ENCODE peak calls at places on chromosomes 7 and 10, in seven cellular contexts. M is brain microvascular endothelial cell, W is left ventricle myocardium inferior, A is suprapubic skin, X is astrocyte of the spinal cord, Y is endothelial cell of umbilical vein, B is body of pancreas. S is an unnamed sample.
A peak's percentile ranks its signal among the peaks of the same experiment; 100 is the strongest.

GRCh38 chr7:16060492-16060891 is 360.8 kb downstream of the CRPPA start:
- DNase-seq in A (no peak), B (no peak), Y (no peak), X (no peak), M (no peak), W (no peak), S (no peak)

GRCh38 chr10:118341678-118342637 is at the start of gene FAM204A:
- DNase-seq in Y (peak; percentile 96), A (peak; percentile 98), W (peak; percentile 93), M (peak; percentile 94), B (peak; percentile 95), X (peak; percentile 93), S (peak; percentile 93)

GRCh38 chr10:58291538-58292174 is 22.7 kb downstream of the CISD1 start:
- DNase-seq in W (no peak), X (peak; percentile 67), M (peak; percentile 65), Y (peak; percentile 72), A (no peak), B (peak; percentile 57), S (no peak)

GRCh38 chr7:70647801-70648491 is 484.0 kb upstream of the GALNT17 start:
- DNase-seq in B (peak; percentile 37), W (no peak), X (peak; percentile 85), M (peak; percentile 57), Y (no peak), A (no peak), S (no peak)

GRCh38 chr7:108236681-108237415 is 106.7 kb upstream of the LAMB4 start:
- DNase-seq in W (no peak), X (no peak), A (no peak), M (no peak), B (peak; percentile 37), Y (peak; percentile 34), S (no peak)

GRCh38 chr10:129275886-129276285 is 191.2 kb upstream of the MGMT start:
- DNase-seq in M (no peak), W (no peak), B (no peak), A (no peak), Y (no peak), X (no peak), S (no peak)

GRCh38 chr7:80481196-80481884 is 30.5 kb downstream of the GNAT3 start:
- DNase-seq in W (no peak), B (no peak), X (no peak), M (peak; percentile 46), A (no peak), Y (no peak), S (no peak)

GRCh38 chr10:33229252-33229943 is 105.1 kb downstream of the NRP1 start:
- DNase-seq in Y (peak; percentile 61), A (no peak), M (no peak), B (no peak), W (no peak), X (peak; percentile 69), S (no peak)

GRCh38 chr7:29609162-29610030 is 45.8 kb downstream of the PRR15 start:
- DNase-seq in M (no peak), A (no peak), Y (peak; percentile 17), B (peak; percentile 34), W (no peak), X (peak; percentile 23), S (no peak)

GRCh38 chr7:76262683-76263402 is 39.6 kb upstream of the HSPB1 start:
- DNase-seq in Y (peak; percentile 48), A (no peak), M (peak; percentile 52), B (peak; percentile 75), X (peak; percentile 43), W (no peak), S (no peak)

GRCh38 chr7:142798451-142799438 is 28.0 kb downstream of the PRSS2 start:
- DNase-seq in Y (no peak), M (no peak), B (no peak), X (no peak), A (no peak), W (no peak), S (no peak)

DNA sequence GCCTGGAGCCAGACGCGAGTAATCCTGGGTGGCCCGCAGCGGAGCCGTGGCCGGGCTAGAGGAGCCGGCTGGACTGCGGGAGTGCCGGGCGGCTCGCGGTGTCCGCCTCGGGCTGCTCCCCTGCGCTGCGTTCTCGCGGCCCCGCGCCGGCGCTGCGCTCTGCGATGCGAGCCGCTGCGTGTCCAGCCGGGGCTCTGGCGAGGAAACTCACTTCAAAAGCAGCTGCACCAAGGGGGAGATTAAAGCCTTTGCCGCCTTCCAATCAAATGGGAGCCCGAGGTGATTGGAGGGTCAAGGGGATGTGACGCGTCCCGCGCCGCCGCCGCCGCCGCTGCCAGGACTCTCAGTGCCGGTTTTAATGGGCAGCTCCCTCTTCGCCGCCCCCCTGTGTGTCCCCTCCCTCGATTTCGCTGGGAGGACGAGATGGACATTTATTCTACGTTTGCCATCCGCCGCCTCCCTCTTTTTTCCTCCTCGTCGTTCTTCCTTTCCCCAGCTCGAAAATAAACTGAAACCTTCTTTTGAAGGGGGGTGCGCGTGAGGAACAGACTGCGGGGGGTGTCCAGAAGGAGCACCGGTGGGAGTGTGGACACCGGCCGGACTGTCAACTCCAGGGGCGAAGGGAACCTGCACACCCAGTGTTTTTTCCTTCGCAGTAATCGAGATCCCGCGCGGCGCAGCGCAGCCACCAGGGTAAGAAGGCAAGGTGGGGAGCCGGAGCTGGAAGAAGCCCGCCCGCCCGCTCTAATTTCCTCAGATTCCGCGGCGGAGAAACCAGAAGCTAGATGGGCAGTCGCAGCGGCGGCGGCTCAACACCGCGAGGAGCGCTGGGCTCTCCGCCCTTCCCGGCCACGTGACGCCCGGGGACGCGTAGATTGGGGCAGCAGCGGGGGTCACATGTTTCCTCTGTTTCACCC is at the start of gene ZNF503:
- DNase-seq in M (peak; percentile 95), Y (peak; percentile 97), A (peak; percentile 99), X (peak; percentile 99), B (peak; percentile 99), W (peak; percentile 97), S (no peak)
- TF ChIP-seq CTCF in M (peak; percentile 59), Y (peak; percentile 22), A (peak; percentile 22), X (peak; percentile 24), B (peak; percentile 60), W (peak; percentile 54), S (no peak)

DNA sequence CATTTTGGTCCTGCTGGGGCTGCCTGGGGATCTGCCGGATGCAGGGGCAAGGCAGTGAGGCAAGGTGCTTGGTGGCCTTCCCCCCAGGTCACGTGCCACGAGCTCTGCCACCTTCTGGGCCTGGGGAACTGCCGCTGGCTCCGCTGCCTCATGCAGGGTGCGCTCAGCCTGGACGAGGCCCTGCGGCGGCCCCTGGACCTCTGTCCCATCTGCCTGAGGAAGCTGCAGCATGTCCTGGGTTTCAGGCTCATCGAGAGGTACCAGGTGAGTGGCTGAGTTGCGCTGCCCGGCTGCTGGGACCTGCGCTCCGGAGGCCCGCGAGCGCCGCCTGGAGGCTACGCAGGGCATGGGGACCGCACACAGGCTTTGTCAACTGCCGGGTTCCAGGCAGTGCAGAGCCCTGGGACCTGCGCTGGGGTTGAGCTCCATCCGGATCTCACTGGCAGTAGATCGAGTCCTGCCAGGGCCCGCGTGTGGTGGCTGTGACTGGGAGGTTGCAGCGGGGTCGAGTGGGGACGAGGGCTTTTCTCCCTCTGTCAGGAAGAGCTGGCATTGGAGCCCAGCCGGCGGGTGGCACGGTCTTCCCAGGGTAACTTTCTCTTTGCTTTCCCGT is 21.7 kb downstream of the AMZ1 start:
- DNase-seq in Y (peak; percentile 54), W (peak; percentile 57), A (no peak), X (peak; percentile 38), B (peak; percentile 73), M (no peak), S (peak; percentile 81)
- TF ChIP-seq CTCF in Y (peak; percentile 99), W (peak; percentile 90), A (peak; percentile 94), X (peak; percentile 97), B (peak; percentile 80), M (peak; percentile 95), S (peak; percentile 75)

DNA sequence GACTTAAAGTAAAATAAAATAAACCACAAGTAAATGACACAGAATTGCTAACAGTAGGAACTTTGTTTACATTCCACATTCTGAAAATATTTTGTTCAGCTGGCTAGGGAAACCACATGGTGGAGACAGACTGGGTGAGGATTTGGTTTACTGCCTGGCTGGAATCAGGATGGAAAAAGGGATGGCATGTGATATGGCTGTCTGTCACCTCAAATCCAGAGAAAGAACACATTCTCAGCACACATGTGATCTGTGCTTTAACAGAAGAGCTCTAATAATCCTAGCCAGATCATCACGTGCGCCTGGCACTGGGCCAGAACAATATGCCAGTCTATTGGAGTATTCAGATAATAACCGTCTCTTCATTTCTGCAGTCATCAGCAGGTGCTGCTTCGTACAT is 90.9 kb upstream of the PIP4K2A start:
- DNase-seq in B (peak; percentile 5), W (no peak), A (no peak), X (peak; percentile 54), M (no peak), Y (peak; percentile 31), S (no peak)
- TF ChIP-seq CTCF in B (no peak), W (peak; percentile 26), A (no peak), X (peak; percentile 24), M (peak; percentile 23), Y (no peak), S (no peak)

GRCh38 chr10:70759769-70760168 is 25.4 kb downstream of the TBATA start:
- DNase-seq in W (no peak), B (no peak), M (no peak), X (no peak), A (no peak), Y (no peak), S (no peak)

GRCh38 chr10:70761727-70762350 is 23.3 kb downstream of the TBATA start:
- DNase-seq in X (no peak), M (no peak), B (no peak), W (no peak), Y (no peak), A (no peak), S (no peak)

GRCh38 chr10:70760271-70760787 is 24.8 kb downstream of the TBATA start:
- DNase-seq in W (no peak), Y (no peak), B (no peak), M (no peak), A (no peak), X (no peak), S (no peak)

GRCh38 chr10:70762441-70763177 is 22.6 kb downstream of the TBATA start:
- DNase-seq in M (no peak), B (no peak), X (no peak), W (no peak), Y (no peak), A (no peak), S (no peak)

DNA sequence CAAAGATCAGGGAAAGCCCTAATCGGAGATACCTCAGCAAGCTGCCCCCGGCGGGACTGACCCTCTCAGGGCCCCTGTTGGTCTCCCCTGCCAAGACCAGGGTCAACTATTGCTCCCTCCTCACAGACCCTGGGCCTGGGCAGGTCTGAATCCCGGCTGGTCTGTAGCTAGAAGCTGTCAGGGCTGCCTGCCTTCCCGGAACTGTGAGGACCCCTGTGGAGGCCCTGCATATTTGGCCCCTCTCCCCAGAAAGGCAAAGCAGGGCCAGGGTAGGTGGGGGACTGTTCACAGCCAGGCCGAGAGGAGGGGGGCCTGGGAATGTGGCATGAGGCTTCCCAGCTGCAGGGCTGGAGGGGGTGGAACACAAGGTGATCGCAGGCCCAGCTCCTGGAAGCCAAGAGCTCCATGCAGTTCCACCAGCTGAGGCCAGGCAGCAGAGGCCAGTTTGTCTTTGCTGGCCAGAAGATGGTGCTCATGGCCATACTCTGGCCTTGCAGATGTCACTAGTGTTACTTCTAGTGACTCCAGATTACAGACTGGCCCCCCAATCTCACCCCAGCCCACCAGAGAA is 24.1 kb downstream of the TBATA start:
- DNase-seq in X (peak; percentile 20), W (no peak), M (peak; percentile 48), A (no peak), B (no peak), Y (no peak), S (no peak)
- TF ChIP-seq CTCF in X (peak; percentile 41), W (peak; percentile 40), M (peak; percentile 59), A (no peak), B (no peak), Y (no peak), S (no peak)

S was measured in activated B cell treated with CpG ODN at 0.5 μM for 24 hours.